ENCODE peak calls at places on chromosomes 6 and 20, in ten cellular contexts. P, W, I, C, E, J, L, S, M and R are unnamed samples.

GRCh38 chr6:18047406-18047805 is 60.0 kb upstream of the KIF13A start:
- DNase-seq in P (no peak), W (no peak), I (no peak), C (no peak), E (no peak), J (no peak), L (no peak), S (no peak), M (no peak), R (no peak)

GRCh38 chr6:131954775-131955107 is 3.6 kb upstream of the CCN2 start:
- DNase-seq in P (no peak), W (no peak), I (no peak), C (no peak), E (no peak), J (no peak), L (no peak), S (peak; percentile 63), M (peak; percentile 76), R (no peak)

GRCh38 chr6:85130743-85131142 is 319.1 kb upstream of the NT5E start:
- DNase-seq in P (no peak), W (no peak), I (no peak), C (no peak), E (no peak), J (no peak), L (no peak), S (no peak), M (no peak), R (no peak)

GRCh38 chr6:16769986-16770376 is 8.7 kb upstream of the ATXN1 start:
- DNase-seq in P (no peak), W (peak; percentile 61), I (no peak), C (no peak), E (no peak), J (no peak), L (no peak), S (no peak), M (peak; percentile 70), R (no peak)

GRCh38 chr20:36467076-36467999 is 74.0 kb upstream of the MYL9 start:
- DNase-seq in P (peak; percentile 93), W (no peak), I (no peak), C (no peak), E (peak; percentile 79), J (peak; percentile 88), L (no peak), S (no peak), M (peak; percentile 60), R (peak; percentile 97)

GRCh38 chr6:69664551-69664950 is 132.3 kb downstream of the LMBRD1 start:
- DNase-seq in P (no peak), W (no peak), I (no peak), C (no peak), E (no peak), J (no peak), L (no peak), S (no peak), M (no peak), R (no peak)

GRCh38 chr20:3887870-3888614 is 1.1 kb upstream of the PANK2 start:
- DNase-seq in P (peak; percentile 90), W (no peak), I (no peak), C (no peak), E (peak; percentile 45), J (peak; percentile 58), L (no peak), S (peak; percentile 46), M (peak; percentile 58), R (no peak)

GRCh38 chr6:41040101-41040910 is 1.3 kb upstream of the UNC5CL start:
- DNase-seq in P (no peak), W (no peak), I (no peak), C (no peak), E (no peak), J (no peak), L (no peak), S (peak; percentile 75), M (no peak), R (no peak)

GRCh38 chr20:21705466-21706344 is at the start of gene PAX1:
- DNase-seq in P (no peak), W (no peak), I (no peak), C (no peak), E (no peak), J (no peak), L (no peak), S (no peak), M (no peak), R (no peak)

GRCh38 chr6:45959534-45960195 is 56.0 kb downstream of the CLIC5 start:
- DNase-seq in P (peak; percentile 87), W (no peak), I (no peak), C (no peak), E (no peak), J (peak; percentile 92), L (no peak), S (no peak), M (no peak), R (peak; percentile 28)

GRCh38 chr6:22598386-22598785 is 29.0 kb downstream of the HDGFL1 start:
- DNase-seq in P (no peak), W (no peak), I (no peak), C (no peak), E (no peak), J (peak; percentile 21), L (no peak), S (no peak), M (no peak), R (no peak)

GRCh38 chr6:40599580-40599979 is 12.4 kb upstream of the LRFN2 start:
- DNase-seq in P (no peak), W (no peak), I (no peak), C (no peak), E (no peak), J (no peak), L (no peak), S (no peak), M (no peak), R (no peak)

GRCh38 chr20:62892348-62893304 is 31.0 kb upstream of the TCFL5 start:
- DNase-seq in P (no peak), W (no peak), I (no peak), C (no peak), E (no peak), J (peak; percentile 13), L (no peak), S (no peak), M (no peak), R (no peak)

GRCh38 chr6:25302677-25303128 is 23.5 kb downstream of the CARMIL1 start:
- DNase-seq in P (peak; percentile 89), W (peak; percentile 82), I (no peak), C (no peak), E (no peak), J (peak; percentile 94), L (no peak), S (no peak), M (no peak), R (no peak)